ENCODE peak calls at places on chromosomes 13 and 19, in four cellular contexts. One of them, this sample, is unnamed. For H3K36me3, the result is how much of the 10 kb centered on the place peaks cover.

GRCh38 chr19:29467824-29468401 is 57.9 kb upstream of the VSTM2B start:
- DNase-seq in mesendoderm: peak
- DNase-seq in mesenchymal stem cell: no peak
- DNase-seq in lung: peak
- DNase-seq in this sample: peak

GRCh38 chr13:79451500-79451962 is 29.4 kb upstream of the NDFIP2 start:
- DNase-seq in mesendoderm: peak
- DNase-seq in mesenchymal stem cell: peak
- DNase-seq in lung: no peak
- DNase-seq in this sample: peak

GRCh38 chr13:29849071-29849541 is 1.3 kb downstream of the UBL3 start:
- DNase-seq in mesendoderm: peak
- DNase-seq in mesenchymal stem cell: peak
- DNase-seq in lung: peak
- DNase-seq in this sample: peak

GRCh38 chr13:36862002-36862706 is 43.1 kb downstream of the RFXAP start:
- DNase-seq in mesendoderm: peak
- DNase-seq in mesenchymal stem cell: no peak
- DNase-seq in lung: no peak
- DNase-seq in this sample: no peak

GRCh38 chr13:46288570-46289259 is 77.0 kb downstream of the LRRC63 start:
- DNase-seq in mesendoderm: peak
- DNase-seq in mesenchymal stem cell: peak
- DNase-seq in lung: no peak
- DNase-seq in this sample: peak

GRCh38 chr13:89746554-89746953 is 1600.9 kb upstream of the MIR17HG start:
- DNase-seq in mesendoderm: peak
- DNase-seq in mesenchymal stem cell: no peak
- DNase-seq in lung: no peak
- DNase-seq in this sample: no peak

GRCh38 chr19:46631481-46631880 is 4.5 kb downstream of the GNG8 start:
- DNase-seq in mesendoderm: no peak
- DNase-seq in mesenchymal stem cell: peak
- DNase-seq in lung: no peak
- DNase-seq in this sample: no peak

GRCh38 chr19:14409157-14410053 is 9.7 kb downstream of the DDX39A start:
- DNase-seq in mesendoderm: no peak
- DNase-seq in mesenchymal stem cell: no peak
- DNase-seq in lung: no peak
- DNase-seq in this sample: peak

GRCh38 chr13:81929988-81930387 is 1589.1 kb upstream of the SPRY2 start:
- DNase-seq in mesendoderm: peak
- DNase-seq in mesenchymal stem cell: peak
- DNase-seq in lung: no peak
- DNase-seq in this sample: no peak

GRCh38 chr13:114112826-114113322 is 19.5 kb downstream of the RASA3 start:
- DNase-seq in mesendoderm: peak
- DNase-seq in mesenchymal stem cell: peak
- DNase-seq in lung: no peak
- DNase-seq in this sample: peak

GRCh38 chr13:31067416-31068118 is 94.1 kb downstream of the HSPH1 start:
- DNase-seq in mesendoderm: no peak
- DNase-seq in mesenchymal stem cell: peak
- DNase-seq in lung: no peak
- DNase-seq in this sample: no peak

GRCh38 chr19:6023085-6023682 is 45.2 kb upstream of the RANBP3 start:
- DNase-seq in mesendoderm: no peak
- DNase-seq in mesenchymal stem cell: peak
- DNase-seq in lung: no peak
- DNase-seq in this sample: no peak

GRCh38 chr19:6577410-6578125 is 13.4 kb downstream of the CD70 start:
- DNase-seq in mesendoderm: no peak
- DNase-seq in mesenchymal stem cell: no peak
- DNase-seq in lung: no peak
- DNase-seq in this sample: no peak

GRCh38 chr13:112247471-112248405 is 128.4 kb upstream of the SPACA7 start:
- DNase-seq in mesendoderm: no peak
- DNase-seq in mesenchymal stem cell: no peak
- DNase-seq in lung: peak
- DNase-seq in this sample: no peak

GRCh38 chr13:76991432-76991795 is 467 bp upstream of the CLN5 start:
- DNase-seq in mesendoderm: no peak
- DNase-seq in mesenchymal stem cell: no peak
- DNase-seq in lung: peak
- DNase-seq in this sample: peak

GRCh38 chr19:18319591-18320135 is 3.2 kb downstream of the LSM4 start:
- DNase-seq in mesendoderm: no peak
- DNase-seq in mesenchymal stem cell: no peak
- DNase-seq in lung: no peak
- DNase-seq in this sample: no peak

GRCh38 chr19:38209671-38210457 is 14.2 kb downstream of the DPF1 start:
- DNase-seq in mesendoderm: peak
- DNase-seq in mesenchymal stem cell: peak
- DNase-seq in lung: peak
- DNase-seq in this sample: no peak

GRCh38 chr19:6186435-6186834 is 51.0 kb downstream of the ACSBG2 start:
- DNase-seq in mesendoderm: no peak
- DNase-seq in mesenchymal stem cell: no peak
- DNase-seq in lung: no peak
- DNase-seq in this sample: no peak

GRCh38 chr13:65697843-65698242 is 1532.3 kb downstream of the PCDH9 start:
- DNase-seq in mesendoderm: no peak
- DNase-seq in mesenchymal stem cell: no peak
- DNase-seq in lung: no peak
- DNase-seq in this sample: no peak

GRCh38 chr19:12155324-12155723 is 1.2 kb downstream of the ZNF625 start:
- DNase-seq in mesendoderm: no peak
- DNase-seq in mesenchymal stem cell: peak
- DNase-seq in lung: no peak
- DNase-seq in this sample: no peak

GRCh38 chr13:105908581-105908980 is 626.9 kb downstream of the EFNB2 start:
- DNase-seq in mesendoderm: no peak
- DNase-seq in mesenchymal stem cell: peak
- DNase-seq in lung: no peak
- DNase-seq in this sample: no peak

GRCh38 chr13:88339271-88339741 is 668.1 kb downstream of the SLITRK5 start:
- DNase-seq in mesendoderm: peak
- DNase-seq in mesenchymal stem cell: peak
- DNase-seq in lung: no peak
- DNase-seq in this sample: no peak

GRCh38 chr19:48255376-48256303 is at the start of gene CARD8:
- DNase-seq in mesendoderm: peak
- DNase-seq in mesenchymal stem cell: peak
- DNase-seq in lung: peak
- DNase-seq in this sample: peak

GRCh38 chr19:4369888-4370260 is 26.5 kb downstream of the MPND start:
- DNase-seq in mesendoderm: peak
- DNase-seq in mesenchymal stem cell: peak
- DNase-seq in lung: no peak
- DNase-seq in this sample: peak

GRCh38 chr19:48591021-48591420 is 15.5 kb upstream of the SPACA4 start:
- DNase-seq in mesendoderm: peak
- DNase-seq in mesenchymal stem cell: peak
- DNase-seq in lung: no peak
- DNase-seq in this sample: no peak

GRCh38 chr13:46605824-46606554 is 53.0 kb downstream of the LRCH1 start:
- DNase-seq in mesendoderm: no peak
- DNase-seq in mesenchymal stem cell: no peak
- DNase-seq in lung: no peak
- DNase-seq in this sample: no peak

GRCh38 chr13:81872581-81872980 is 1531.7 kb upstream of the SPRY2 start:
- DNase-seq in mesendoderm: peak
- DNase-seq in mesenchymal stem cell: peak
- DNase-seq in lung: no peak
- DNase-seq in this sample: no peak

GRCh38 chr19:49895566-49896297 is 955 bp downstream of the IL4I1 start:
- DNase-seq in mesendoderm: no peak
- DNase-seq in mesenchymal stem cell: no peak
- DNase-seq in lung: no peak
- DNase-seq in this sample: peak

GRCh38 chr13:54953786-54954185 is 1925.2 kb downstream of the OLFM4 start:
- DNase-seq in mesendoderm: peak
- DNase-seq in mesenchymal stem cell: no peak
- DNase-seq in lung: no peak
- DNase-seq in this sample: no peak

GRCh38 chr13:20940083-20940482 is 37.5 kb upstream of the XPO4 start:
- DNase-seq in mesendoderm: no peak
- DNase-seq in mesenchymal stem cell: peak
- DNase-seq in lung: no peak
- DNase-seq in this sample: no peak

GRCh38 chr19:49104229-49104864 is 9.8 kb upstream of the LIN7B start:
- DNase-seq in mesendoderm: no peak
- DNase-seq in mesenchymal stem cell: no peak
- DNase-seq in lung: no peak
- DNase-seq in this sample: no peak

GRCh38 chr13:74641586-74641985 is 507.4 kb upstream of the KLF12 start:
- DNase-seq in mesendoderm: no peak
- DNase-seq in mesenchymal stem cell: no peak
- DNase-seq in lung: no peak
- DNase-seq in this sample: no peak

GRCh38 chr13:43785166-43785680 is 1.5 kb downstream of the ENOX1 start:
- DNase-seq in mesendoderm: peak
- DNase-seq in mesenchymal stem cell: no peak
- DNase-seq in lung: no peak
- DNase-seq in this sample: no peak

GRCh38 chr13:77776704-77777103 is 79.2 kb downstream of the SLAIN1 start:
- DNase-seq in mesendoderm: no peak
- DNase-seq in mesenchymal stem cell: no peak
- DNase-seq in lung: no peak
- DNase-seq in this sample: no peak

GRCh38 chr19:55301459-55302331 is 17.9 kb downstream of the BRSK1 start:
- DNase-seq in mesendoderm: peak
- DNase-seq in mesenchymal stem cell: peak
- DNase-seq in lung: peak
- DNase-seq in this sample: peak
- H3K36me3 ChIP-seq in mesendoderm: under half
- H3K36me3 ChIP-seq in mesenchymal stem cell: half or more
- H3K36me3 ChIP-seq in lung: under half
- H3K36me3 ChIP-seq in this sample: under half

GRCh38 chr19:43457809-43458208 is 7.6 kb downstream of the LYPD3 start:
- DNase-seq in mesendoderm: no peak
- DNase-seq in mesenchymal stem cell: no peak
- DNase-seq in lung: no peak
- DNase-seq in this sample: no peak
- H3K36me3 ChIP-seq in mesendoderm: under half
- H3K36me3 ChIP-seq in mesenchymal stem cell: under half
- H3K36me3 ChIP-seq in lung: under half
- H3K36me3 ChIP-seq in this sample: under half

GRCh38 chr19:24073807-24074206 is 13.2 kb upstream of the ZNF254 start:
- DNase-seq in mesendoderm: no peak
- DNase-seq in mesenchymal stem cell: no peak
- DNase-seq in lung: no peak
- DNase-seq in this sample: no peak

GRCh38 chr19:24074720-24075119 is 12.3 kb upstream of the ZNF254 start:
- DNase-seq in mesendoderm: no peak
- DNase-seq in mesenchymal stem cell: peak
- DNase-seq in lung: no peak
- DNase-seq in this sample: no peak

GRCh38 chr19:24069907-24070657 is 16.9 kb upstream of the ZNF254 start:
- DNase-seq in mesendoderm: no peak
- DNase-seq in mesenchymal stem cell: no peak
- DNase-seq in lung: no peak
- DNase-seq in this sample: no peak

GRCh38 chr19:24072720-24073119 is 14.3 kb upstream of the ZNF254 start:
- DNase-seq in mesendoderm: no peak
- DNase-seq in mesenchymal stem cell: no peak
- DNase-seq in lung: no peak
- DNase-seq in this sample: no peak

GRCh38 chr19:24071078-24071477 is 15.9 kb upstream of the ZNF254 start:
- DNase-seq in mesendoderm: no peak
- DNase-seq in mesenchymal stem cell: no peak
- DNase-seq in lung: no peak
- DNase-seq in this sample: no peak
- H3K36me3 ChIP-seq in mesendoderm: under half
- H3K36me3 ChIP-seq in mesenchymal stem cell: under half
- H3K36me3 ChIP-seq in lung: under half
- H3K36me3 ChIP-seq in this sample: under half

GRCh38 chr19:17054746-17055145 is 20.5 kb downstream of the HAUS8 start:
- DNase-seq in mesendoderm: no peak
- DNase-seq in mesenchymal stem cell: no peak
- DNase-seq in lung: no peak
- DNase-seq in this sample: no peak

GRCh38 chr19:17048885-17049453 is 22.4 kb upstream of the CPAMD8 start:
- DNase-seq in mesendoderm: no peak
- DNase-seq in mesenchymal stem cell: no peak
- DNase-seq in lung: no peak
- DNase-seq in this sample: no peak

GRCh38 chr19:17045907-17046502 is 19.4 kb upstream of the CPAMD8 start:
- DNase-seq in mesendoderm: no peak
- DNase-seq in mesenchymal stem cell: no peak
- DNase-seq in lung: no peak
- DNase-seq in this sample: no peak

GRCh38 chr19:17052439-17052838 is 22.8 kb downstream of the HAUS8 start:
- DNase-seq in mesendoderm: peak
- DNase-seq in mesenchymal stem cell: peak
- DNase-seq in lung: peak
- DNase-seq in this sample: no peak

DNA sequence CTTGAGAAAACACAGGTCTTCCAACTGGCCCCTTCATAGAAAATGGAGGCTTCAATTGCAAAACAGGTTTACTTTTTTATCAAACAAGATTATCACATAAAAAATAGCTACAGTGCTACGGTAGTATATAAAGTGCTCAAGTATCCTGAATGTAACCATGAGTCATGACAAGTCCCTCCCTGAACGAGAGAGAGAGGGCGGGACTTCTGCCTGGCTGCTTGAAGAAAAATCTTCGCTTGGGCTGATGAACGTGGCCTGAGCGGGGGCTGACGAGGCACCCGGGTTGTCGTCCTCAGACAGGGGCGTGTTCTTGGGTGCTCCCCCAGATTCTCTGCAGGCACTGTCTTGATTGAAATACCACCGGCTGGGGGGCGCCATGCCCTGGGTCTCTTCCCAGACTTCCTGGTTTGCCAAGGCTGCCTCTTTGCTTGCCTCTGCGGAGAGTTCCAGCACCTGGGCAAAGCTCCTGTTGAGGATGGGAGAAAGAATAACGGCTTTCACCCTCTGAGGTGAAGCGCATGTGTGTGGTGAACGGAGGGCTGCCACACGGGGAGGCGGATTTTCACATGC is 23.2 kb upstream of the CPAMD8 start:
- DNase-seq in mesendoderm: no peak
- DNase-seq in mesenchymal stem cell: peak
- DNase-seq in lung: no peak
- DNase-seq in this sample: no peak
- H3K36me3 ChIP-seq in mesendoderm: under half
- H3K36me3 ChIP-seq in mesenchymal stem cell: under half
- H3K36me3 ChIP-seq in lung: under half
- H3K36me3 ChIP-seq in this sample: under half

This sample was measured in CD4-positive, alpha-beta memory T cell.